ENCODE peak calls at places on chromosomes 13 and 19, in four cellular contexts. Q is esophagus muscularis mucosa, N is SK-N-SH, A is stomach. H is an unnamed sample.

GRCh38 chr19:4636151-4636717 is 3.1 kb upstream of the TNFAIP8L1 start:
- DNase-seq in Q (no peak), N (peak; percentile 92), A (peak; percentile 69), H (peak; percentile 70)

GRCh38 chr13:45327253-45327954 is 13.6 kb downstream of the TPT1 start:
- DNase-seq in A (no peak), Q (no peak), N (no peak), H (no peak)

GRCh38 chr13:106110241-106110855 is 425.1 kb downstream of the EFNB2 start:
- DNase-seq in A (no peak), N (no peak), Q (no peak), H (no peak)

GRCh38 chr19:5963855-5964254 is 14.1 kb downstream of the RANBP3 start:
- DNase-seq in Q (no peak), A (no peak), N (no peak), H (no peak)

GRCh38 chr13:44331912-44332840 is 41.4 kb upstream of the SERP2 start:
- DNase-seq in A (no peak), N (peak; percentile 72), Q (peak; percentile 92), H (peak; percentile 58)

GRCh38 chr13:99768986-99769385 is 202.6 kb downstream of the ZIC5 start:
- DNase-seq in Q (no peak), A (no peak), N (no peak), H (no peak)

GRCh38 chr13:42355841-42356575 is 84.1 kb downstream of the AKAP11 start:
- DNase-seq in N (no peak), Q (peak; percentile 45), A (no peak), H (no peak)

GRCh38 chr13:79197933-79198332 is 208.1 kb downstream of the RBM26 start:
- DNase-seq in Q (no peak), A (no peak), N (no peak), H (no peak)

GRCh38 chr19:33905937-33906577 is 109.4 kb downstream of the KCTD15 start:
- DNase-seq in Q (no peak), N (peak; percentile 85), A (peak; percentile 86), H (peak; percentile 85)

DNA sequence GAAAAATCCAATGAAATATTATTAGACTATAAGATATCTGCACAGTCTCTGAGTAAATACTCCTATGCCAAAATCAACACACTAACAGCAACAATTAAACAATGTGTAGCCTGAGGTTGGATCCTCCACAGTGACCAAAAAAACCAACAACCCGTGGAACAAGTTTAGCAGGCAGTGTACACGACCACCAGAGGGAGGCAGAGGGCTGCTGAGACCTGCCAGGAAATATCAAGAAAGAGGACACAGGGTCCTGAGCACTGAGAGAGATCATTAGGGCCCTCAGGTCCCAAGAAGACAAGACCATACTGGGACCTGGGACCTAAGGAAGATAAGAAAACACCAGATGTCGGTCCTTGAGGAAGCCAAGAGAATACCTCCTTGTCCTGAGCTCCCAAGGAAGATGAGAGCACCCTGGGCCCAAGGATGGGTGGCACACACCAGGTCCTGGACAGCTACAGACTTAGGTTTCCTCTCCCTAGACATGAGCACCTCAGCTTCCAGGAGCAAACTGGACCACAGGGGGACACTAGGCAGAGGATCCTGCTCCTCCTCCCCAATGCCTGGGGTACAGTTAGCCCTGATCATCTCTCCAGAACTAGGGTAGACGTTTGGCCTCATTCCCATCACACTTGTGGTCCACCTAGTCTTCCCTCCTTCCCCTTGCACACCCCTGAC is 822 bp upstream of the ZNF274 start:
- DNase-seq in N (no peak), A (peak; percentile 27), Q (no peak), H (peak; percentile 42)
- TF ChIP-seq CTCF in N (peak; percentile 44), A (no peak), Q (peak; percentile 7), H (peak; percentile 26)

DNA sequence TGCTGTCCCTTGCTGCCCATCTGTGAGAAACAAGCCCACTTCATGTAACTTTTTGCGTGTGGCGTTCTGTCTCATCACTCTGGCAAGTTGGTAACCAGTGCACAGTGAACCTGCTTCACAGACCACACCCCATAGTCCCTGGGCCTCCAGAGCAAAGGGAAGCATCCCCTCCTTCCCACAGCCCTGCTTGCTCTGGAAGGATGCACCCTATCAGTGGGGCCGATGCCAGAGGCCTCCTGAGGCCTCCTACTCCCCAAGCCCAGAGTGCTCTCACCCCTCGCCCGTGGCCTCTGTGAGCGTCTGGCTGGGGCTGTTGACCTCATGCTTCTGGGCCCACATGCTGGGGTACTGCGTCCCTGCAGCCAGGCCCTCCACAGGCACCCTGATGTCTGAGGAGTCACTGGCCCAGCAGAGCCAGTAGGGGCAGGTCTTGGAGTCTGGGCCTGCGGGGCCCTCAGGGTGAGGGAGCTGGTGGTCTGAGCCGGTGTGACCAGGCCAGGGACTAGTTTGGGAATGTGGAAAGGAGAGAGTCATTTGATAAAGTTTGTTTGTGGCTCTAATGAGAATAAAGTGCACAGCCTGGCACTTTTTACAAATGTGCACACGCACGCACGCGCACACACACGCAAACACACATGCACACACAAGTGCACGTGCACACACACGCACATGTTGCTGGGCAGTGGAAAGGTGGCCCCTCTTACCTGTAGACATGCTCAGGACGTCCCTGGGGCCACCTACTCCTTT is 5.1 kb downstream of the TMEM86B start:
- DNase-seq in A (no peak), Q (no peak), N (peak; percentile 22), H (no peak)
- TF ChIP-seq POLR2AphosphoS5 in A (no peak), Q (no peak), N (no peak), H (no peak)

GRCh38 chr19:13868663-13869062 is 8.3 kb upstream of the NANOS3 start:
- DNase-seq in Q (no peak), A (no peak), N (no peak), H (no peak)
- TF ChIP-seq EP300 in Q (no peak), A (no peak), N (no peak), H (no peak)

GRCh38 chr19:13621413-13621812 is 115.1 kb upstream of the CACNA1A start:
- DNase-seq in A (no peak), Q (no peak), N (no peak), H (no peak)
- TF ChIP-seq CTCF in A (no peak), Q (no peak), N (peak; percentile 46), H (no peak)

DNA sequence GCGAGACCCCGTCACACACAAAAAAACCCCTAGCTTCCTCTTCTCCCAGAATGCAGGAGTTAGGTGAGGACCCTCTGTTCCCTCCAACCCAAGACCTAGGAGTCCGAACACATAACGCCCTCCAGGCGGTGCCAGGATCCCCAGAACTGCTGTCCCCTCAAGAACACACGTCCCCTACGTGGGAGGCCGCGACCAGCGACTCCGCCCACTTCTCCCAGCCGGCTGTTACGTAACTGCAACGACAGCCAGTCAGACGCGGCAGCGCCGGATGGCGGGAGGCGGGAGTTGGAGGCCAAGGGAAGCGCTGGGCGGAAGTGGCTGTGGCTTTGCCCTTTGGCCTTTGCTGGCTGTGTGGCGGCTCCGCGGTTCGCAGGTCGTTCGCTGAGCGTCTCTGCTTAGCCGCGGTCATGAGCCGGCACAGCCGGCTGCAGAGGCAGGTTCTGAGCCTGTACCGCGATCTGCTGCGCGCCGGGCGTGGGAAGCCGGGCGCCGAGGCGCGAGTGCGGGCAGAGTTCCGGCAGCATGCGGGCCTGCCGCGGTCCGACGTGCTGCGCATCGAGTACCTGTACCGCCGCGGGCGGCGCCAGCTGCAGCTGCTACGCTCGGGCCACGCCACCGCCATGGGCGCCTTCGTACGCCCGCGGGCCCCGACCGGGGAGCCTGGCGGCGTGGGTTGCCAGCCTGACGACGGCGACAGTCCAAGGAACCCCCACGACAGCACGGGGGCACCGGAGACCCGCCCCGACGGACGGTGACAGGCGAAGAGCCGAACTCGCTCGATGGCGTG is at the start of gene SDHAF1:
- DNase-seq in Q (peak; percentile 99), N (peak; percentile 97), A (peak; percentile 98), H (peak; percentile 98)
- TF ChIP-seq POLR2AphosphoS5 in Q (peak; percentile 98), N (peak; percentile 91), A (peak; percentile 98), H (peak; percentile 95)

GRCh38 chr13:73997964-73998363 is 136.2 kb downstream of the KLF12 start:
- DNase-seq in N (no peak), A (no peak), Q (no peak), H (no peak)

GRCh38 chr13:73995752-73996151 is 138.5 kb downstream of the KLF12 start:
- DNase-seq in A (no peak), N (no peak), Q (no peak), H (no peak)

GRCh38 chr13:73996569-73996968 is 137.6 kb downstream of the KLF12 start:
- DNase-seq in Q (no peak), N (no peak), A (no peak), H (no peak)

GRCh38 chr13:74000906-74001305 is 133.3 kb downstream of the KLF12 start:
- DNase-seq in Q (no peak), N (no peak), A (no peak), H (no peak)

GRCh38 chr13:73998631-73999030 is 135.6 kb downstream of the KLF12 start:
- DNase-seq in Q (no peak), A (no peak), N (no peak), H (no peak)
- TF ChIP-seq EP300 in Q (no peak), A (no peak), N (no peak), H (no peak)

GRCh38 chr19:10395853-10396355 is 7.4 kb downstream of the CDC37 start:
- DNase-seq in Q (no peak), N (no peak), A (no peak), H (no peak)
- TF ChIP-seq CTCF in Q (no peak), N (no peak), A (no peak), H (no peak)